ENCODE peak calls at places on chromosome 14, in ten cellular contexts. One of them, this sample, is unnamed.

GRCh38 chr14:66037361-66037760 is 448.8 kb upstream of the CCDC196 start:
- DNase-seq in transverse colon: no peak
- DNase-seq in kidney epithelial cell: no peak
- DNase-seq in A549: no peak
- DNase-seq in astrocyte of the spinal cord: no peak
- DNase-seq in fibroblast of the aortic adventitia: peak
- DNase-seq in endothelial cell of umbilical vein: no peak
- DNase-seq in astrocyte of the cerebellum: no peak
- DNase-seq in psoas muscle: no peak
- DNase-seq in thyroid gland: no peak
- DNase-seq in this sample: no peak

GRCh38 chr14:68191567-68192321 is 372.2 kb downstream of the RAD51B start:
- DNase-seq in astrocyte of the spinal cord: peak
- DNase-seq in fibroblast of the aortic adventitia: peak
- DNase-seq in A549: peak
- DNase-seq in endothelial cell of umbilical vein: no peak
- DNase-seq in astrocyte of the cerebellum: no peak
- DNase-seq in transverse colon: no peak
- DNase-seq in psoas muscle: no peak
- DNase-seq in thyroid gland: peak
- DNase-seq in kidney epithelial cell: peak
- DNase-seq in this sample: no peak

GRCh38 chr14:23438130-23438893 is 2.9 kb upstream of the MYH7 start:
- DNase-seq in endothelial cell of umbilical vein: no peak
- DNase-seq in kidney epithelial cell: no peak
- DNase-seq in astrocyte of the cerebellum: no peak
- DNase-seq in fibroblast of the aortic adventitia: no peak
- DNase-seq in A549: no peak
- DNase-seq in transverse colon: no peak
- DNase-seq in astrocyte of the spinal cord: no peak
- DNase-seq in psoas muscle: no peak
- DNase-seq in thyroid gland: no peak
- DNase-seq in this sample: no peak

GRCh38 chr14:29805415-29806123 is 122.1 kb downstream of the PRKD1 start:
- DNase-seq in endothelial cell of umbilical vein: peak
- DNase-seq in psoas muscle: peak
- DNase-seq in fibroblast of the aortic adventitia: peak
- DNase-seq in A549: no peak
- DNase-seq in kidney epithelial cell: peak
- DNase-seq in astrocyte of the spinal cord: peak
- DNase-seq in transverse colon: peak
- DNase-seq in astrocyte of the cerebellum: peak
- DNase-seq in thyroid gland: peak
- DNase-seq in this sample: peak

GRCh38 chr14:103031956-103032355 is 25.4 kb downstream of the CDC42BPB start:
- DNase-seq in endothelial cell of umbilical vein: peak
- DNase-seq in A549: peak
- DNase-seq in kidney epithelial cell: no peak
- DNase-seq in thyroid gland: no peak
- DNase-seq in astrocyte of the spinal cord: no peak
- DNase-seq in fibroblast of the aortic adventitia: no peak
- DNase-seq in psoas muscle: no peak
- DNase-seq in astrocyte of the cerebellum: no peak
- DNase-seq in transverse colon: peak
- DNase-seq in this sample: no peak

GRCh38 chr14:49249022-49249421 is 337.2 kb downstream of the RPS29 start:
- DNase-seq in thyroid gland: no peak
- DNase-seq in psoas muscle: no peak
- DNase-seq in astrocyte of the cerebellum: peak
- DNase-seq in endothelial cell of umbilical vein: no peak
- DNase-seq in kidney epithelial cell: no peak
- DNase-seq in astrocyte of the spinal cord: peak
- DNase-seq in fibroblast of the aortic adventitia: no peak
- DNase-seq in A549: no peak
- DNase-seq in transverse colon: no peak
- DNase-seq in this sample: no peak

GRCh38 chr14:69260979-69261605 is 1.1 kb downstream of the GALNT16 start:
- DNase-seq in endothelial cell of umbilical vein: no peak
- DNase-seq in kidney epithelial cell: no peak
- DNase-seq in transverse colon: peak
- DNase-seq in fibroblast of the aortic adventitia: no peak
- DNase-seq in astrocyte of the spinal cord: no peak
- DNase-seq in astrocyte of the cerebellum: no peak
- DNase-seq in thyroid gland: peak
- DNase-seq in psoas muscle: peak
- DNase-seq in A549: peak
- DNase-seq in this sample: no peak

GRCh38 chr14:62739647-62740046 is 305.6 kb downstream of the KCNH5 start:
- DNase-seq in fibroblast of the aortic adventitia: no peak
- DNase-seq in thyroid gland: no peak
- DNase-seq in endothelial cell of umbilical vein: no peak
- DNase-seq in astrocyte of the cerebellum: no peak
- DNase-seq in kidney epithelial cell: no peak
- DNase-seq in astrocyte of the spinal cord: no peak
- DNase-seq in transverse colon: no peak
- DNase-seq in psoas muscle: no peak
- DNase-seq in A549: no peak
- DNase-seq in this sample: no peak

GRCh38 chr14:85195872-85196477 is 334.0 kb upstream of the FLRT2 start:
- DNase-seq in astrocyte of the spinal cord: no peak
- DNase-seq in thyroid gland: no peak
- DNase-seq in psoas muscle: no peak
- DNase-seq in astrocyte of the cerebellum: no peak
- DNase-seq in kidney epithelial cell: no peak
- DNase-seq in fibroblast of the aortic adventitia: peak
- DNase-seq in A549: peak
- DNase-seq in endothelial cell of umbilical vein: peak
- DNase-seq in transverse colon: no peak
- DNase-seq in this sample: no peak

GRCh38 chr14:60165547-60165876 is 314 bp upstream of the DHRS7 start:
- DNase-seq in A549: no peak
- DNase-seq in psoas muscle: no peak
- DNase-seq in astrocyte of the spinal cord: no peak
- DNase-seq in transverse colon: no peak
- DNase-seq in kidney epithelial cell: no peak
- DNase-seq in fibroblast of the aortic adventitia: no peak
- DNase-seq in thyroid gland: no peak
- DNase-seq in astrocyte of the cerebellum: no peak
- DNase-seq in endothelial cell of umbilical vein: no peak
- DNase-seq in this sample: no peak

GRCh38 chr14:51609987-51610283 is 41.8 kb upstream of the FRMD6 start:
- DNase-seq in A549: no peak
- DNase-seq in astrocyte of the spinal cord: peak
- DNase-seq in thyroid gland: no peak
- DNase-seq in psoas muscle: no peak
- DNase-seq in astrocyte of the cerebellum: no peak
- DNase-seq in transverse colon: peak
- DNase-seq in kidney epithelial cell: no peak
- DNase-seq in fibroblast of the aortic adventitia: no peak
- DNase-seq in endothelial cell of umbilical vein: no peak
- DNase-seq in this sample: no peak

GRCh38 chr14:81303258-81303935 is 82.6 kb upstream of the GTF2A1 start:
- DNase-seq in psoas muscle: peak
- DNase-seq in astrocyte of the cerebellum: no peak
- DNase-seq in A549: no peak
- DNase-seq in kidney epithelial cell: peak
- DNase-seq in transverse colon: peak
- DNase-seq in astrocyte of the spinal cord: no peak
- DNase-seq in thyroid gland: peak
- DNase-seq in endothelial cell of umbilical vein: no peak
- DNase-seq in fibroblast of the aortic adventitia: no peak
- DNase-seq in this sample: no peak

GRCh38 chr14:83924259-83924658 is 1605.7 kb upstream of the FLRT2 start:
- DNase-seq in psoas muscle: no peak
- DNase-seq in fibroblast of the aortic adventitia: no peak
- DNase-seq in astrocyte of the spinal cord: no peak
- DNase-seq in thyroid gland: no peak
- DNase-seq in astrocyte of the cerebellum: no peak
- DNase-seq in endothelial cell of umbilical vein: no peak
- DNase-seq in kidney epithelial cell: no peak
- DNase-seq in A549: no peak
- DNase-seq in transverse colon: no peak
- DNase-seq in this sample: no peak

GRCh38 chr14:29227631-29228030 is 461.0 kb downstream of the FOXG1 start:
- DNase-seq in A549: no peak
- DNase-seq in fibroblast of the aortic adventitia: peak
- DNase-seq in transverse colon: no peak
- DNase-seq in thyroid gland: no peak
- DNase-seq in endothelial cell of umbilical vein: no peak
- DNase-seq in astrocyte of the spinal cord: peak
- DNase-seq in astrocyte of the cerebellum: no peak
- DNase-seq in kidney epithelial cell: no peak
- DNase-seq in psoas muscle: no peak
- DNase-seq in this sample: no peak

GRCh38 chr14:74915426-74915825 is 7.6 kb downstream of the RPS6KL1 start:
- DNase-seq in astrocyte of the cerebellum: no peak
- DNase-seq in psoas muscle: no peak
- DNase-seq in thyroid gland: no peak
- DNase-seq in fibroblast of the aortic adventitia: no peak
- DNase-seq in kidney epithelial cell: no peak
- DNase-seq in endothelial cell of umbilical vein: no peak
- DNase-seq in A549: no peak
- DNase-seq in astrocyte of the spinal cord: no peak
- DNase-seq in transverse colon: no peak
- DNase-seq in this sample: no peak

GRCh38 chr14:71588028-71588427 is 344.2 kb upstream of the RGS6 start:
- DNase-seq in astrocyte of the spinal cord: peak
- DNase-seq in transverse colon: no peak
- DNase-seq in fibroblast of the aortic adventitia: peak
- DNase-seq in thyroid gland: no peak
- DNase-seq in astrocyte of the cerebellum: peak
- DNase-seq in psoas muscle: no peak
- DNase-seq in endothelial cell of umbilical vein: no peak
- DNase-seq in A549: no peak
- DNase-seq in kidney epithelial cell: no peak
- DNase-seq in this sample: peak

GRCh38 chr14:75191100-75191499 is 14.7 kb upstream of the TMED10 start:
- DNase-seq in thyroid gland: peak
- DNase-seq in psoas muscle: no peak
- DNase-seq in endothelial cell of umbilical vein: no peak
- DNase-seq in kidney epithelial cell: no peak
- DNase-seq in transverse colon: no peak
- DNase-seq in A549: no peak
- DNase-seq in fibroblast of the aortic adventitia: no peak
- DNase-seq in astrocyte of the spinal cord: no peak
- DNase-seq in astrocyte of the cerebellum: no peak
- DNase-seq in this sample: no peak

GRCh38 chr14:22610931-22611330 is 12.8 kb downstream of the ABHD4 start:
- DNase-seq in endothelial cell of umbilical vein: no peak
- DNase-seq in A549: no peak
- DNase-seq in astrocyte of the cerebellum: no peak
- DNase-seq in thyroid gland: no peak
- DNase-seq in kidney epithelial cell: no peak
- DNase-seq in psoas muscle: no peak
- DNase-seq in astrocyte of the spinal cord: no peak
- DNase-seq in transverse colon: no peak
- DNase-seq in fibroblast of the aortic adventitia: no peak
- DNase-seq in this sample: no peak

DNA sequence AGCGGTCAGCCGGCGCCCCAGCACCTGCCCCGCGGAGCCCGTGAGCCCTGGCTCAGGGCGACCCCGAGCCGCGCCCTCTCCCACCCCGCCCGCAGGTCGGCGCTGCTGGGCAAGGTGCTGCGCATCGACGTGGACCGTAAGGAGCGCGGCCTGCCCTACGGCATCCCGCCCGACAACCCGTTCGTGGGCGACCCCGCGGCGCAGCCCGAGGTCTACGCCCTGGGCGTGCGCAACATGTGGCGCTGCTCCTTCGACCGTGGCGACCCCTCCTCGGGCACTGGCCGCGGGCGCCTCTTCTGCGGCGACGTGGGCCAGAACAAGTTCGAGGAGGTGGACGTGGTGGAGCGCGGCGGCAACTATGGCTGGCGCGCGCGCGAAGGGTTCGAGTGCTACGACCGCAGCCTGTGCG is 14.4 kb downstream of the HHIPL1 start:
- DNase-seq in transverse colon: no peak
- DNase-seq in A549: no peak
- DNase-seq in endothelial cell of umbilical vein: no peak
- DNase-seq in astrocyte of the spinal cord: no peak
- DNase-seq in psoas muscle: no peak
- DNase-seq in thyroid gland: no peak
- DNase-seq in kidney epithelial cell: no peak
- DNase-seq in astrocyte of the cerebellum: no peak
- DNase-seq in fibroblast of the aortic adventitia: no peak
- DNase-seq in this sample: no peak
- H3K4me3 ChIP-seq in transverse colon: no peak
- H3K4me3 ChIP-seq in A549: no peak
- H3K4me3 ChIP-seq in endothelial cell of umbilical vein: no peak
- H3K4me3 ChIP-seq in astrocyte of the spinal cord: no peak
- H3K4me3 ChIP-seq in psoas muscle: no peak
- H3K4me3 ChIP-seq in thyroid gland: no peak
- H3K4me3 ChIP-seq in kidney epithelial cell: no peak
- H3K4me3 ChIP-seq in astrocyte of the cerebellum: no peak
- H3K4me3 ChIP-seq in fibroblast of the aortic adventitia: no peak
- H3K4me3 ChIP-seq in this sample: no peak

GRCh38 chr14:20857630-20858261 is 33.4 kb upstream of the RNASE3 start:
- DNase-seq in fibroblast of the aortic adventitia: peak
- DNase-seq in psoas muscle: peak
- DNase-seq in kidney epithelial cell: no peak
- DNase-seq in transverse colon: peak
- DNase-seq in thyroid gland: peak
- DNase-seq in astrocyte of the cerebellum: peak
- DNase-seq in astrocyte of the spinal cord: peak
- DNase-seq in A549: peak
- DNase-seq in endothelial cell of umbilical vein: peak
- DNase-seq in this sample: no peak
- TF ChIP-seq CTCF in fibroblast of the aortic adventitia: peak
- TF ChIP-seq CTCF in psoas muscle: peak
- TF ChIP-seq CTCF in kidney epithelial cell: peak
- TF ChIP-seq CTCF in transverse colon: peak
- TF ChIP-seq CTCF in thyroid gland: peak
- TF ChIP-seq CTCF in astrocyte of the cerebellum: peak
- TF ChIP-seq CTCF in astrocyte of the spinal cord: peak
- TF ChIP-seq CTCF in A549: peak
- TF ChIP-seq CTCF in endothelial cell of umbilical vein: peak
- TF ChIP-seq CTCF in this sample: peak

GRCh38 chr14:33932033-33932432 is 18.8 kb downstream of the EGLN3 start:
- DNase-seq in A549: no peak
- DNase-seq in transverse colon: no peak
- DNase-seq in psoas muscle: no peak
- DNase-seq in fibroblast of the aortic adventitia: no peak
- DNase-seq in astrocyte of the spinal cord: no peak
- DNase-seq in astrocyte of the cerebellum: no peak
- DNase-seq in thyroid gland: no peak
- DNase-seq in endothelial cell of umbilical vein: no peak
- DNase-seq in kidney epithelial cell: no peak
- DNase-seq in this sample: no peak
- H3K4me3 ChIP-seq in A549: no peak
- H3K4me3 ChIP-seq in transverse colon: no peak
- H3K4me3 ChIP-seq in psoas muscle: no peak
- H3K4me3 ChIP-seq in fibroblast of the aortic adventitia: no peak
- H3K4me3 ChIP-seq in astrocyte of the spinal cord: no peak
- H3K4me3 ChIP-seq in astrocyte of the cerebellum: no peak
- H3K4me3 ChIP-seq in thyroid gland: no peak
- H3K4me3 ChIP-seq in endothelial cell of umbilical vein: no peak
- H3K4me3 ChIP-seq in kidney epithelial cell: no peak
- H3K4me3 ChIP-seq in this sample: no peak

DNA sequence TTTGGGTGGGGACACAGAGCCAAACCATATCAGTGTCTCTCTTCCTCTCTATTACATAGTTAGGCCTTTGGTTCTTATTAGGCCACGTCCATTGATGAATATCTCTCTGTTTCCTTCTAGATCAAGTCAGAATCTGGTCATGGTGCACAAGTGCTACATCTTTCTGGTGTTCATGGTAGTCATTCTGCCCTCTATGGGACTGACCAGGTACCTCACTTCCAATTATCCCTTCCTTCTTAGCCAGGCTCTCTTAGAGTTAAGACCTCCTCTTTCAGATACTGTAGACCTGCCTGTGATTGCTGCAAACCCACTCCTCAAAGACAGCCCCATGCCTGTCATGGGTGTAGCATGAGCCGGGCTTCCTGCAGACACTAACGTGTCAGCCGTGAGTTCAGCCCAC is 25.2 kb downstream of the NGB start:
- DNase-seq in thyroid gland: no peak
- DNase-seq in transverse colon: no peak
- DNase-seq in astrocyte of the cerebellum: no peak
- DNase-seq in A549: no peak
- DNase-seq in fibroblast of the aortic adventitia: no peak
- DNase-seq in endothelial cell of umbilical vein: no peak
- DNase-seq in astrocyte of the spinal cord: no peak
- DNase-seq in psoas muscle: peak
- DNase-seq in kidney epithelial cell: no peak
- DNase-seq in this sample: no peak
- TF ChIP-seq CTCF in thyroid gland: no peak
- TF ChIP-seq CTCF in transverse colon: no peak
- TF ChIP-seq CTCF in astrocyte of the cerebellum: no peak
- TF ChIP-seq CTCF in A549: no peak
- TF ChIP-seq CTCF in fibroblast of the aortic adventitia: no peak
- TF ChIP-seq CTCF in endothelial cell of umbilical vein: no peak
- TF ChIP-seq CTCF in astrocyte of the spinal cord: no peak
- TF ChIP-seq CTCF in psoas muscle: no peak
- TF ChIP-seq CTCF in kidney epithelial cell: no peak
- TF ChIP-seq CTCF in this sample: no peak